ENCODE peak calls at places on chromosomes 3 and 15, in nine cellular contexts. S is caudate nucleus, X is Peyer's patch, K is germinal center, M is fibroblast of villous mesenchyme, V is SK-N-SH, C is NCI-H1092, Z is GM19239, P is fibroblast of lung. D is an unnamed sample.
A peak's percentile ranks its signal among the peaks of the same experiment; 100 is the strongest.

GRCh38 chr3:194205675-194206133 is 69.8 kb downstream of the HES1 start:
- DNase-seq in C (peak; percentile 81), M (no peak), V (peak; percentile 76), Z (no peak), X (no peak), K (no peak), S (no peak), P (no peak), D (no peak)

GRCh38 chr3:194687638-194688206 is 2.0 kb downstream of the FAM43A start:
- DNase-seq in P (peak; percentile 66), C (no peak), X (peak; percentile 78), Z (no peak), S (peak; percentile 28), M (peak; percentile 78), V (peak; percentile 72), K (peak; percentile 87), D (no peak)

GRCh38 chr3:134799393-134799792 is 4.3 kb downstream of the EPHB1 start:
- DNase-seq in X (no peak), S (no peak), C (no peak), P (no peak), Z (no peak), K (no peak), M (no peak), V (no peak), D (no peak)

GRCh38 chr3:14925729-14926591 is 21.4 kb upstream of the NR2C2 start:
- DNase-seq in S (no peak), Z (peak; percentile 48), X (no peak), P (peak; percentile 77), M (peak; percentile 75), K (peak; percentile 43), C (peak; percentile 27), V (peak; percentile 70), D (peak; percentile 28)

GRCh38 chr3:47404955-47405790 is 24.4 kb downstream of the PTPN23 start:
- DNase-seq in S (peak; percentile 60), P (peak; percentile 62), C (no peak), Z (no peak), V (peak; percentile 24), K (no peak), X (no peak), M (peak; percentile 29), D (no peak)

GRCh38 chr3:194661946-194662345 is 10.0 kb downstream of the LSG1 start:
- DNase-seq in K (no peak), V (no peak), C (no peak), X (no peak), M (peak; percentile 60), Z (no peak), S (no peak), P (no peak), D (no peak)

GRCh38 chr3:129695203-129695602 is 88.7 kb upstream of the PLXND1 start:
- DNase-seq in C (no peak), M (peak; percentile 77), V (no peak), Z (no peak), P (peak; percentile 63), K (no peak), X (no peak), S (no peak), D (no peak)

GRCh38 chr3:12948891-12949711 is 107.7 kb upstream of the RPL32 start:
- DNase-seq in Z (peak; percentile 58), C (no peak), S (no peak), V (no peak), M (peak; percentile 20), K (no peak), X (no peak), P (peak; percentile 9), D (no peak)

GRCh38 chr3:86958534-86958933 is 32.4 kb downstream of the VGLL3 start:
- DNase-seq in S (no peak), V (no peak), X (no peak), C (no peak), P (peak; percentile 43), Z (no peak), M (peak; percentile 60), K (no peak), D (peak; percentile 16)

GRCh38 chr3:99878005-99878404 is 60.3 kb downstream of the CMSS1 start:
- DNase-seq in M (peak; percentile 69), V (no peak), C (no peak), X (no peak), Z (no peak), K (no peak), P (peak; percentile 74), S (no peak), D (peak; percentile 78)

GRCh38 chr3:158057666-158058065 is 48.6 kb downstream of the SHOX2 start:
- DNase-seq in X (no peak), V (no peak), S (no peak), M (peak; percentile 1), C (no peak), Z (no peak), K (no peak), P (no peak), D (no peak)

GRCh38 chr15:96553006-96553405 is 222.5 kb downstream of the NR2F2 start:
- DNase-seq in M (no peak), X (no peak), C (no peak), K (no peak), S (no peak), Z (no peak), V (no peak), P (no peak), D (no peak)

GRCh38 chr15:66821307-66821706 is 119.3 kb downstream of the SMAD6 start:
- DNase-seq in M (no peak), C (no peak), V (no peak), X (no peak), K (no peak), P (no peak), Z (no peak), S (no peak), D (no peak)

GRCh38 chr3:115657168-115657567 is 33.9 kb downstream of the GAP43 start:
- DNase-seq in S (no peak), Z (no peak), K (peak; percentile 11), C (no peak), M (no peak), P (no peak), X (no peak), V (no peak), D (no peak)

GRCh38 chr3:70488131-70488530 is 175.7 kb upstream of the MDFIC2 start:
- DNase-seq in Z (no peak), K (no peak), V (no peak), X (no peak), C (no peak), M (no peak), P (no peak), S (no peak), D (no peak)

GRCh38 chr3:16148783-16149182 is 25.7 kb upstream of the GALNT15 start:
- DNase-seq in P (peak; percentile 98), V (no peak), C (no peak), Z (no peak), M (peak; percentile 98), K (no peak), S (no peak), X (no peak), D (no peak)

GRCh38 chr3:99366663-99367429 is 271.5 kb upstream of the COL8A1 start:
- DNase-seq in K (no peak), P (no peak), S (no peak), Z (no peak), M (no peak), C (no peak), X (no peak), V (no peak), D (no peak)

GRCh38 chr3:53109822-53110771 is 20.1 kb downstream of the RFT1 start:
- DNase-seq in C (no peak), K (peak; percentile 49), P (peak; percentile 91), Z (no peak), X (no peak), V (peak; percentile 31), S (no peak), M (peak; percentile 88), D (no peak)

GRCh38 chr3:150255416-150255815 is 152.7 kb upstream of the TSC22D2 start:
- DNase-seq in X (no peak), K (no peak), V (no peak), C (no peak), S (peak; percentile 47), Z (no peak), M (no peak), P (no peak), D (no peak)

GRCh38 chr15:72169236-72169920 is 28.2 kb downstream of the GRAMD2A start:
- DNase-seq in V (no peak), Z (no peak), K (no peak), C (no peak), S (no peak), P (no peak), M (no peak), X (no peak), D (no peak)

GRCh38 chr3:79148786-79149185 is 619.0 kb downstream of the ROBO1 start:
- DNase-seq in X (no peak), S (no peak), C (no peak), M (no peak), K (no peak), Z (no peak), V (no peak), P (no peak), D (no peak)

GRCh38 chr3:178325330-178325729 is 210.9 kb upstream of the KCNMB2 start:
- DNase-seq in V (peak; percentile 22), S (no peak), P (peak; percentile 75), K (no peak), Z (no peak), C (no peak), X (no peak), M (peak; percentile 71), D (no peak)

GRCh38 chr3:146503459-146504202 is 34.3 kb upstream of the PLSCR2 start:
- DNase-seq in K (peak; percentile 2), V (no peak), C (no peak), P (peak; percentile 93), S (no peak), M (peak; percentile 86), Z (peak; percentile 10), X (no peak), D (peak; percentile 87)

GRCh38 chr3:172853911-172854648 is 103.6 kb downstream of the ECT2 start:
- DNase-seq in K (no peak), V (no peak), M (no peak), C (no peak), S (no peak), P (no peak), X (no peak), Z (no peak), D (no peak)

GRCh38 chr3:163726125-163726524 is 1352.2 kb downstream of the SI start:
- DNase-seq in P (no peak), K (no peak), V (no peak), X (no peak), S (no peak), M (no peak), Z (no peak), C (no peak), D (no peak)

GRCh38 chr3:48695113-48695753 is 9.5 kb upstream of the NCKIPSD start:
- DNase-seq in K (no peak), V (no peak), M (peak; percentile 82), P (peak; percentile 62), X (no peak), S (no peak), Z (no peak), C (peak; percentile 15), D (peak; percentile 31)

GRCh38 chr3:119207512-119207875 is 33.2 kb downstream of the B4GALT4 start:
- DNase-seq in S (no peak), M (no peak), C (no peak), V (no peak), K (no peak), P (no peak), Z (no peak), X (no peak), D (no peak)

GRCh38 chr15:42691770-42692169 is 45.2 kb downstream of the CDAN1 start:
- DNase-seq in K (no peak), Z (no peak), C (no peak), M (no peak), S (no peak), X (no peak), V (no peak), P (no peak), D (no peak)

GRCh38 chr3:55718475-55718874 is 231.4 kb upstream of the WNT5A start:
- DNase-seq in X (no peak), S (no peak), M (peak; percentile 19), V (peak; percentile 11), Z (no peak), C (no peak), P (peak; percentile 12), K (no peak), D (no peak)

GRCh38 chr3:60384352-60384751 is 866.9 kb downstream of the FHIT start:
- DNase-seq in S (no peak), Z (no peak), V (no peak), P (peak; percentile 70), C (no peak), M (peak; percentile 58), X (no peak), K (no peak), D (no peak)

GRCh38 chr3:100269410-100270217 is 8.8 kb downstream of the TBC1D23 start:
- DNase-seq in P (peak; percentile 86), X (no peak), V (no peak), Z (no peak), M (peak; percentile 83), S (no peak), K (no peak), C (no peak), D (peak; percentile 89)

D was measured in kidney epithelial cell.